ENCODE peak calls at places on chromosomes 3 and 15, in six cellular contexts. F is coronary artery, B is fibroblast of pulmonary artery, Z is brain microvascular endothelial cell, C is endodermal cell, O is fibroblast of lung. T is an unnamed sample.

GRCh38 chr3:16253601-16254000 is 11.1 kb downstream of the DPH3 start:
- DNase-seq in F (no peak), B (peak; percentile 69), Z (no peak), C (no peak), O (no peak), T (no peak)

GRCh38 chr3:197590313-197590962 is 34.7 kb upstream of the BDH1 start:
- DNase-seq in F (no peak), B (no peak), Z (no peak), C (peak; percentile 67), O (no peak), T (no peak)

GRCh38 chr3:120093119-120093922 is 926 bp downstream of the GSK3B start:
- DNase-seq in F (no peak), B (peak; percentile 92), Z (no peak), C (no peak), O (peak; percentile 89), T (no peak)

GRCh38 chr3:96646596-96646995 is 167.8 kb upstream of the EPHA6 start:
- DNase-seq in F (no peak), B (no peak), Z (no peak), C (no peak), O (no peak), T (no peak)

GRCh38 chr3:147113293-147114045 is 292.9 kb downstream of the ZIC4 start:
- DNase-seq in F (no peak), B (peak; percentile 62), Z (peak; percentile 81), C (no peak), O (peak; percentile 97), T (no peak)

GRCh38 chr3:11554236-11554610 is 89.5 kb downstream of the VGLL4 start:
- DNase-seq in F (no peak), B (no peak), Z (no peak), C (no peak), O (no peak), T (no peak)

GRCh38 chr15:70758790-70759462 is 4.4 kb downstream of the UACA start:
- DNase-seq in F (no peak), B (no peak), Z (no peak), C (peak; percentile 55), O (no peak), T (no peak)

GRCh38 chr3:9061634-9062033 is 98.4 kb upstream of the RAD18 start:
- DNase-seq in F (no peak), B (no peak), Z (no peak), C (no peak), O (no peak), T (no peak)

GRCh38 chr3:156102267-156102912 is 18.0 kb upstream of the KCNAB1 start:
- DNase-seq in F (no peak), B (no peak), Z (no peak), C (no peak), O (no peak), T (peak; percentile 12)

GRCh38 chr15:81596159-81596865 is 222.3 kb upstream of the TMC3 start:
- DNase-seq in F (no peak), B (no peak), Z (no peak), C (no peak), O (no peak), T (no peak)

GRCh38 chr3:50068134-50068533 is 20.6 kb upstream of the RBM5 start:
- DNase-seq in F (no peak), B (no peak), Z (peak; percentile 24), C (no peak), O (peak; percentile 66), T (no peak)

GRCh38 chr3:156677536-156677935 is 3.1 kb downstream of the TIPARP start:
- DNase-seq in F (no peak), B (no peak), Z (no peak), C (no peak), O (no peak), T (no peak)

GRCh38 chr3:75260-75659 is 121.3 kb upstream of the CHL1 start:
- DNase-seq in F (no peak), B (peak; percentile 35), Z (no peak), C (no peak), O (no peak), T (no peak)

GRCh38 chr15:90240856-90241255 is 6.8 kb downstream of the GDPGP1 start:
- DNase-seq in F (no peak), B (no peak), Z (no peak), C (no peak), O (no peak), T (no peak)

GRCh38 chr15:43441316-43441715 is 51.6 kb downstream of the TP53BP1 start:
- DNase-seq in F (no peak), B (peak; percentile 69), Z (peak; percentile 37), C (no peak), O (peak; percentile 42), T (no peak)

GRCh38 chr3:133578548-133579191 is 5.2 kb downstream of the CDV3 start:
- DNase-seq in F (no peak), B (peak; percentile 67), Z (no peak), C (no peak), O (peak; percentile 55), T (no peak)

GRCh38 chr3:72938471-72939265 is 50.8 kb downstream of the GXYLT2 start:
- DNase-seq in F (peak; percentile 87), B (peak; percentile 100), Z (peak; percentile 97), C (peak; percentile 66), O (peak; percentile 98), T (peak; percentile 65)

GRCh38 chr3:157767602-157768001 is 264.4 kb upstream of the VEPH1 start:
- DNase-seq in F (no peak), B (no peak), Z (no peak), C (no peak), O (peak; percentile 32), T (no peak)

GRCh38 chr15:90287096-90287495 is 21.6 kb downstream of the NGRN start:
- DNase-seq in F (no peak), B (no peak), Z (no peak), C (peak; percentile 59), O (no peak), T (no peak)

GRCh38 chr3:161413127-161413854 is 42.0 kb upstream of the SPTSSB start:
- DNase-seq in F (no peak), B (peak; percentile 69), Z (peak; percentile 34), C (no peak), O (peak; percentile 85), T (no peak)

GRCh38 chr15:30924353-30924752 is 20.6 kb downstream of the FAN1 start:
- DNase-seq in F (no peak), B (peak; percentile 41), Z (peak; percentile 48), C (no peak), O (peak; percentile 91), T (no peak)

GRCh38 chr15:90872481-90873184 is 4.2 kb downstream of the FURIN start:
- DNase-seq in F (no peak), B (peak; percentile 74), Z (peak; percentile 82), C (peak; percentile 62), O (peak; percentile 86), T (no peak)

GRCh38 chr15:41394924-41395323 is 7.4 kb downstream of the NDUFAF1 start:
- DNase-seq in F (no peak), B (no peak), Z (no peak), C (no peak), O (no peak), T (no peak)

GRCh38 chr15:68672781-68673205 is 94.0 kb downstream of the CORO2B start:
- DNase-seq in F (peak; percentile 59), B (peak; percentile 26), Z (no peak), C (peak; percentile 74), O (peak; percentile 3), T (no peak)
- TF ChIP-seq CTCF in F (no peak), B (peak; percentile 42), Z (peak; percentile 60), C (peak; percentile 72), O (peak; percentile 57), T (peak; percentile 22)

DNA sequence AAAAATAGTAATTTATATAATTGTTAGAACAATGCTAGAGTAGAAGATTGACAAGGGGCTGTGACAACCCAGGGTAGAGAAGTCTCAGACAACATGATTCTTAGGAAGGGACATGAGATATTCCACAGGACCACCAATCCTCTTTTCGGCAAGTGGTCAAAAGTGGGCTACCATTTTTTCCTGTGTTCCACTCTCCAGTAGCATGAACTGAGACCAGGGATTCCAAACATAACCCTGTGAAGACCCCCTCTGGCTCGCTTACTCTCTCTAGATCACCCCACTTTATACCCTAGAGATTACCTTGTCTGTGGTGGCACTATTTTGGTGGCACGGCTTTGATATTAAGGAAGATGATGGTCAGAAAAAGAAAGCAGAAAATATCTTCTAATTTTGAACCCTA is 960 bp downstream of the GCSAM start:
- DNase-seq in F (no peak), B (no peak), Z (no peak), C (no peak), O (no peak), T (no peak)
- H3K4me3 ChIP-seq in F (no peak overlapping the region), B (no peak overlapping the region), Z (no peak overlapping the region), C (no peak overlapping the region), O (no peak overlapping the region), T (no peak overlapping the region)

GRCh38 chr3:37814547-37814946 is 47.1 kb upstream of the CTDSPL start:
- DNase-seq in F (no peak), B (peak; percentile 27), Z (no peak), C (peak; percentile 33), O (no peak), T (no peak)
- TF ChIP-seq CTCF in F (no peak), B (peak; percentile 26), Z (peak; percentile 27), C (peak; percentile 58), O (peak; percentile 15), T (peak; percentile 32)

DNA sequence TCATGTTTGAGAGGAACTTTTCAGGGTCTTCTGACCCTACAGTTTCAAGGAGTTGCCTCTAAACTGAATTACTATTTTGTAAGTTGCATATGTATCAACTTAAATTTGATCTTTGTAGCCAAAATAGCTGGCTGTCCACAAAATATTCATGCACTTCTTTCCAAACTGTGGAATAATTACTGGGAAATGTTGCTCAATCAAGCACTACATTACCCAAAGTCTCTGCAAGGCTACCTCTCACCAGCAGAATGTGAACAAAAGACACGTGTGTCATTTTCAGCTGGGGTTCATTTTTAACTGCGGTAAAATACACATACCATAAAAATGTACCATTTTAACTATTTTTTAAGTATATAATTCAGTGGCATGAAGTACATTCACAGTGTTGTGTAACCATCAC is 320.4 kb downstream of the CTNNB1 start:
- DNase-seq in F (no peak), B (no peak), Z (no peak), C (no peak), O (no peak), T (no peak)
- H3K4me3 ChIP-seq in F (no peak overlapping the region), B (no peak overlapping the region), Z (no peak overlapping the region), C (no peak overlapping the region), O (no peak overlapping the region), T (no peak overlapping the region)